ENCODE peak calls at places on chromosomes 13 and 19, in four cellular contexts. R, S, H and A are unnamed samples.

GRCh38 chr13:34358811-34359513 is 541.0 kb downstream of the RFC3 start:
- DNase-seq in R (no peak), S (no peak), H (no peak), A (no peak)

GRCh38 chr19:18713550-18714117 is 30.2 kb downstream of the CRTC1 start:
- DNase-seq in R (no peak), S (no peak), H (no peak), A (no peak)

GRCh38 chr13:33441015-33441414 is 155.5 kb upstream of the STARD13 start:
- DNase-seq in R (no peak), S (no peak), H (no peak), A (no peak)

GRCh38 chr13:52377898-52378297 is 28.1 kb downstream of the THSD1 start:
- DNase-seq in R (peak), S (no peak), H (no peak), A (no peak)

GRCh38 chr13:110001622-110002275 is 215.4 kb upstream of the IRS2 start:
- DNase-seq in R (no peak), S (no peak), H (no peak), A (no peak)

GRCh38 chr19:2547033-2547680 is 71.2 kb downstream of the GADD45B start:
- DNase-seq in R (no peak), S (no peak), H (no peak), A (no peak)

GRCh38 chr19:48444129-48444932 is 1.5 kb upstream of the GRWD1 start:
- DNase-seq in R (peak), S (no peak), H (no peak), A (no peak)

GRCh38 chr13:20869540-20869939 is 33.0 kb downstream of the XPO4 start:
- DNase-seq in R (no peak), S (no peak), H (no peak), A (no peak)

GRCh38 chr13:108877300-108877699 is 247.9 kb downstream of the MYO16 start:
- DNase-seq in R (no peak), S (no peak), H (no peak), A (no peak)

GRCh38 chr19:16051254-16052025 is 24.9 kb upstream of the TPM4 start:
- DNase-seq in R (no peak), S (no peak), H (no peak), A (no peak)

GRCh38 chr13:88979465-88980180 is 1308.5 kb downstream of the SLITRK5 start:
- DNase-seq in R (no peak), S (no peak), H (no peak), A (no peak)

GRCh38 chr19:43780706-43781525 is at the start of gene KCNN4:
- DNase-seq in R (no peak), S (peak), H (peak), A (no peak)

GRCh38 chr19:48629599-48630288 is 7.4 kb downstream of the DBP start:
- DNase-seq in R (peak), S (no peak), H (no peak), A (no peak)

GRCh38 chr19:13098291-13099072 is 4.2 kb downstream of the LYL1 start:
- DNase-seq in R (no peak), S (no peak), H (no peak), A (no peak)

GRCh38 chr19:1811472-1811894 is 593 bp downstream of the ATP8B3 start:
- DNase-seq in R (peak), S (no peak), H (no peak), A (no peak)

GRCh38 chr13:91307887-91308286 is 39.6 kb upstream of the MIR17HG start:
- DNase-seq in R (no peak), S (no peak), H (no peak), A (no peak)

GRCh38 chr19:5572556-5573286 is 5.0 kb upstream of the TINCR start:
- DNase-seq in R (no peak), S (no peak), H (no peak), A (no peak)

GRCh38 chr19:57786906-57787305 is 17.4 kb downstream of the ZNF586 start:
- DNase-seq in R (no peak), S (no peak), H (no peak), A (no peak)

GRCh38 chr19:511101-511841 is 4.0 kb downstream of the TPGS1 start:
- DNase-seq in R (no peak), S (no peak), H (peak), A (no peak)

GRCh38 chr13:44259045-44260042 is 114.3 kb upstream of the SERP2 start:
- DNase-seq in R (peak), S (no peak), H (peak), A (no peak)

GRCh38 chr13:36509369-36509768 is 77.1 kb downstream of the CCNA1 start:
- DNase-seq in R (no peak), S (no peak), H (no peak), A (no peak)

GRCh38 chr19:1237027-1237659 is 662 bp downstream of the CBARP start:
- DNase-seq in R (peak), S (no peak), H (no peak), A (no peak)

GRCh38 chr19:6632002-6632621 is 37.8 kb downstream of the TNFSF14 start:
- DNase-seq in R (peak), S (peak), H (peak), A (peak)

GRCh38 chr19:31676271-31677004 is 327.2 kb upstream of the TSHZ3 start:
- DNase-seq in R (no peak), S (no peak), H (no peak), A (no peak)

GRCh38 chr19:5191091-5191490 is 149.5 kb downstream of the PTPRS start:
- DNase-seq in R (no peak), S (no peak), H (no peak), A (no peak)

GRCh38 chr19:1112254-1113208 is 8.7 kb downstream of the GPX4 start:
- DNase-seq in R (peak), S (no peak), H (no peak), A (no peak)

GRCh38 chr13:23504188-23504587 is 66.0 kb upstream of the TNFRSF19 start:
- DNase-seq in R (no peak), S (no peak), H (no peak), A (no peak)

GRCh38 chr13:72506706-72507105 is 220.7 kb downstream of the MZT1 start:
- DNase-seq in R (no peak), S (no peak), H (no peak), A (no peak)

GRCh38 chr19:42005504-42005903 is 11.5 kb upstream of the ATP1A3 start:
- DNase-seq in R (no peak), S (no peak), H (no peak), A (no peak)

GRCh38 chr13:40352385-40352778 is 314.1 kb downstream of the FOXO1 start:
- DNase-seq in R (peak), S (no peak), H (no peak), A (no peak)

GRCh38 chr19:5790573-5791520 is at the start of gene DUS3L:
- DNase-seq in R (peak), S (peak), H (peak), A (peak)

GRCh38 chr19:14333101-14333871 is 48.0 kb upstream of the ADGRE5 start:
- DNase-seq in R (no peak), S (no peak), H (no peak), A (peak)

GRCh38 chr13:24221007-24221406 is 60.5 kb downstream of the SPATA13 start:
- DNase-seq in R (no peak), S (no peak), H (no peak), A (no peak)

GRCh38 chr13:59000770-59001169 is 1163.0 kb downstream of the DIAPH3 start:
- DNase-seq in R (no peak), S (no peak), H (no peak), A (no peak)

GRCh38 chr13:26482451-26483197 is 74.9 kb upstream of the WASF3 start:
- DNase-seq in R (peak), S (peak), H (peak), A (peak)

GRCh38 chr13:75621147-75621546 is 15.0 kb upstream of the LMO7 start:
- DNase-seq in R (no peak), S (no peak), H (no peak), A (no peak)

GRCh38 chr13:95704510-95704909 is 27.6 kb downstream of the DNAJC3 start:
- DNase-seq in R (no peak), S (no peak), H (no peak), A (no peak)

GRCh38 chr13:84925443-84925842 is 873.8 kb downstream of the SLITRK6 start:
- DNase-seq in R (no peak), S (no peak), H (no peak), A (no peak)

GRCh38 chr13:112844879-112845278 is 124.1 kb upstream of the MCF2L start:
- DNase-seq in R (no peak), S (no peak), H (no peak), A (no peak)
- TF ChIP-seq CTCF in R (no peak), S (no peak), H (no peak), A (no peak)

GRCh38 chr19:35556025-35556590 is 7.3 kb downstream of the ATP4A start:
- DNase-seq in R (no peak), S (no peak), H (no peak), A (no peak)

GRCh38 chr19:35553385-35554000 is 8.1 kb downstream of the TMEM147 start:
- DNase-seq in R (no peak), S (no peak), H (no peak), A (no peak)

GRCh38 chr19:35556846-35557538 is 6.5 kb downstream of the ATP4A start:
- DNase-seq in R (no peak), S (no peak), H (no peak), A (no peak)

GRCh38 chr19:35554076-35554475 is 8.7 kb downstream of the TMEM147 start:
- DNase-seq in R (no peak), S (no peak), H (no peak), A (no peak)

GRCh38 chr19:35555301-35556005 is 8.0 kb downstream of the ATP4A start:
- DNase-seq in R (no peak), S (peak), H (no peak), A (no peak)
- TF ChIP-seq CTCF in R (no peak), S (peak), H (no peak), A (peak)

GRCh38 chr19:38434549-38435051 is 1.1 kb downstream of the RYR1 start:
- DNase-seq in R (no peak), S (no peak), H (no peak), A (no peak)
- TF ChIP-seq CTCF in R (no peak), S (no peak), H (no peak), A (no peak)

GRCh38 chr13:30978981-30979956 is 46.8 kb downstream of the TEX26 start:
- DNase-seq in R (no peak), S (no peak), H (no peak), A (no peak)
- TF ChIP-seq CTCF in R (no peak), S (peak), H (peak), A (peak)

DNA sequence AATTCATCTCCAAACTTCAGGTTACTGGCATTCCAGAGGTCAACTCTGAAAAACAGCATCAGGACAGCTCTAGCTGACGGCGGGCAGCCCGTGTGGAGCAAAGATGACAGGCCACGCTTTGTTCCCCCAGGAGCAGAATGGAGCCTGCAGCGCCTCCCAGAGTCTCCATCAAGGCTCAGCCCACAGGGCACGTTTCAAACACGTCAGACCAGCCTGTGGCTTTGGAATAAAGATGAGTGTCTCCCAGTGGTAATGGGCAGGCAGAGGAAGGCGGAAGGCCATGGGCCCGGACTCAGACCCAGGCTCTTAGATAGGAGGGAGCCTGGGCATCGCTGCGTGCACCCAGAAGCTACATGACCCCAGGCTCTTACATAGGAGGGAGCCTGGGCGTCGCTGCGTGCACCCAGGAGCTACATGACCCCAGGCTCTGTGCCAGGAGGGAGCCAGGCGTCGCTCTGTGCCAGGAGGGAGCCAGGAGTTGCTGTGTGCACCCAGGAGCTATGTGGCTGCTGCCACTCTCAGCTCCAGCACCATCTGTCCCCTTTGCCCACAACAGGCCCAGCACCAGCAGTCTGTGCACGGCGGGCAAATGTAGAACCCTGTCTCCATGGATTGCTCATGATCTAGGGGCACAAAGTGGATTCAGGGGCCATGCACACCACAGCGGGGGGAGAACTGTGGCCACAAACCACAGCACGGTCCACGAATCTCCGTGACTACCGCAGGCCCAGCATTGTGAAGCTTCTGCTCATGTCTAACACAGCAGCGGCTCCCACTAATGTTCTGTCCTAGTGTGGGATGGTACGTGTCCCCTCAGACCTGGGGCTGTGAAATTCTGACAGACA is 47.8 kb upstream of the C13orf46 start:
- DNase-seq in R (no peak), S (no peak), H (no peak), A (no peak)
- TF ChIP-seq CTCF in R (no peak), S (no peak), H (no peak), A (no peak)

DNA sequence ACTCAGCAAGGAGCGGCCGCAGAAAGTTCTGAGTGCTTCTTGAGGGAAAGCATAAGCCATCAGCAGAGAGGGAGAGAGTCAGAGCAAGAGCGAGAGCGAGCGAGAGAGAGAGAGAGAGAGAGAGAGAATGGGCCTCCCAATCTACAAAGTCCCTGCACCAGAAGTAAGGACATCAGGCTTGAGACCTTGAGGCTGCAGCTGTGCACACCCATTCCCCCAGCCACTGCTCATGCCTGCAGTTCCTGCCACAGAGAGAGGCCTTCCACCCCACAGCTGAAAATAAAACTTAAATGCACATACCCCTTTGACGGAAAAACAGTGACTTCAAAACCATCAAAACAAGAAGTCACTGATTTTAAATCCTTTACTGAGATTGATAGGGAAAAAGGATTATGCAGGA is 74.5 kb upstream of the UBL3 start:
- DNase-seq in R (no peak), S (no peak), H (no peak), A (no peak)
- TF ChIP-seq CTCF in R (no peak), S (no peak), H (no peak), A (no peak)

GRCh38 chr13:54183728-54184127 is 1155.1 kb downstream of the OLFM4 start:
- DNase-seq in R (no peak), S (no peak), H (no peak), A (no peak)
- TF ChIP-seq CTCF in R (no peak), S (no peak), H (no peak), A (no peak)

DNA sequence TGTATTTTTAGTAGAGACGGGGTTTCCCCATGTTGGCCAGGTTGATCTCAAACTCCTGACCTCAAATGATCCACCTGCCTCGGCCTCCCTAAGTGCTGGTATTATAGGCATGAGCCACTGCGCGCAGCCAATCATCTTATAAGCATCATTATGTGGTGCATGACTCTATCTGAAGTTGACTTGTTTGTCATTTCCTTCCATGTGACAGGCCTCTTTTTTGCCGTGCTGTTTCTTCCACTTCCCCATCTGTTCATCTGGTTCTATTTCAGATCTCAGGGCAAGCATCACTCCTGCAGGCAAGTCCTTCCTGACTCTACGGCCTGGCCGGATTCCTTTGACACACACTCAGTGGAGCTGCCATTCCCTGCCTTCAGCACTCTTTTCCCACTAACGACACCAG is 15.2 kb downstream of the COL5A3 start:
- DNase-seq in R (no peak), S (no peak), H (no peak), A (no peak)
- TF ChIP-seq CTCF in R (no peak), S (no peak), H (no peak), A (no peak)

GRCh38 chr19:50607874-50608785 is 31.6 kb downstream of the SYT3 start:
- DNase-seq in R (peak), S (peak), H (peak), A (peak)
- TF ChIP-seq CTCF in R (no peak), S (peak), H (no peak), A (peak)

GRCh38 chr19:50410109-50410508 is 8.6 kb upstream of the SPIB start:
- DNase-seq in R (no peak), S (no peak), H (no peak), A (no peak)
- TF ChIP-seq CTCF in R (no peak), S (no peak), H (no peak), A (no peak)